ENCODE peak calls at places on chromosomes 16 and 17, in seven cellular contexts. S is K562, R is H1, E is GM12878, J is SK-N-SH, A is GM12892, Q is HepG2. U is an unnamed sample.

GRCh38 chr16:81562174-81562849 is 117.7 kb downstream of the CMIP start:
- DNase-seq in Q (no peak), A (no peak), E (no peak), R (no peak), S (no peak), J (no peak), U (no peak)

GRCh38 chr17:73371285-73371684 is 59.5 kb upstream of the CDC42EP4 start:
- DNase-seq in S (no peak), J (no peak), E (no peak), R (no peak), A (no peak), Q (no peak), U (no peak)

GRCh38 chr16:12992066-12992465 is 90.7 kb downstream of the SHISA9 start:
- DNase-seq in S (no peak), Q (no peak), J (no peak), E (no peak), R (no peak), A (no peak), U (no peak)

GRCh38 chr16:26276289-26276688 is 584.5 kb downstream of the HS3ST4 start:
- DNase-seq in A (no peak), E (no peak), J (no peak), Q (no peak), R (no peak), S (no peak), U (no peak)

GRCh38 chr17:82791532-82791931 is 39.7 kb downstream of the TBCD start:
- DNase-seq in A (no peak), R (no peak), J (no peak), E (no peak), S (no peak), Q (no peak), U (no peak)

GRCh38 chr17:56880133-56880532 is 33.7 kb downstream of the TRIM25 start:
- DNase-seq in J (no peak), S (no peak), Q (no peak), E (no peak), R (no peak), A (no peak), U (no peak)

GRCh38 chr16:83973077-83973476 is 5.0 kb downstream of the NECAB2 start:
- DNase-seq in Q (no peak), A (no peak), S (no peak), E (no peak), R (no peak), J (no peak), U (no peak)

GRCh38 chr17:80968602-80969029 is 23.0 kb upstream of the CHMP6 start:
- DNase-seq in A (no peak), S (no peak), R (no peak), E (no peak), Q (no peak), J (peak), U (no peak)

GRCh38 chr16:10616744-10617640 is 36.6 kb upstream of the EMP2 start:
- DNase-seq in R (no peak), E (no peak), Q (peak), J (peak), A (no peak), S (no peak), U (no peak)

GRCh38 chr16:50900391-50900942 is 158.6 kb downstream of the CYLD start:
- DNase-seq in S (no peak), R (no peak), A (no peak), Q (no peak), J (no peak), E (no peak), U (no peak)

GRCh38 chr17:66507103-66507923 is 204.9 kb downstream of the PRKCA start:
- DNase-seq in S (peak), A (no peak), R (no peak), J (no peak), E (no peak), Q (peak), U (no peak)

GRCh38 chr16:1030381-1030901 is 42.1 kb upstream of the SSTR5 start:
- DNase-seq in S (no peak), J (no peak), R (no peak), E (no peak), A (no peak), Q (no peak), U (no peak)

GRCh38 chr17:50056961-50057330 is 1.0 kb downstream of the ITGA3 start:
- DNase-seq in S (no peak), R (no peak), A (no peak), J (no peak), E (no peak), Q (no peak), U (no peak)

GRCh38 chr16:74480150-74481029 is 59.1 kb upstream of the CLEC18B start:
- DNase-seq in A (no peak), Q (no peak), R (no peak), E (no peak), S (peak), J (no peak), U (no peak)

GRCh38 chr17:63658366-63658765 is 36.1 kb downstream of the MAP3K3 start:
- DNase-seq in S (no peak), R (no peak), Q (no peak), J (no peak), A (no peak), E (no peak), U (no peak)

GRCh38 chr16:23563186-23563585 is 5.7 kb downstream of the UBFD1 start:
- DNase-seq in A (no peak), R (no peak), Q (no peak), E (no peak), S (no peak), J (no peak), U (no peak)

GRCh38 chr17:77424585-77425344 is 284.0 kb downstream of the SEC14L1 start:
- DNase-seq in E (no peak), R (no peak), Q (no peak), J (peak), A (no peak), S (peak), U (no peak)

GRCh38 chr16:2341456-2342447 is 1.2 kb upstream of the ABCA3 start:
- DNase-seq in E (no peak), R (no peak), Q (no peak), A (no peak), J (no peak), S (no peak), U (no peak)

GRCh38 chr16:784431-784830 is 3.8 kb downstream of the RPUSD1 start:
- DNase-seq in J (no peak), S (no peak), A (no peak), R (no peak), E (no peak), Q (no peak), U (no peak)

GRCh38 chr17:17693253-17693954 is 12.1 kb downstream of the RAI1 start:
- DNase-seq in S (no peak), R (no peak), J (peak), A (no peak), E (no peak), Q (peak), U (no peak)

GRCh38 chr16:72191551-72191950 is 19.6 kb upstream of the PMFBP1 start:
- DNase-seq in A (no peak), E (no peak), S (no peak), R (no peak), Q (no peak), J (no peak), U (no peak)

GRCh38 chr16:1436731-1437355 is 6.0 kb downstream of the PERCC1 start:
- DNase-seq in R (no peak), S (no peak), Q (no peak), A (no peak), E (no peak), J (no peak), U (no peak)

GRCh38 chr16:77885596-77886295 is 97.4 kb downstream of the VAT1L start:
- DNase-seq in R (no peak), Q (no peak), J (no peak), E (no peak), A (no peak), S (no peak), U (no peak)

GRCh38 chr17:67663445-67663844 is 54.3 kb upstream of the NOL11 start:
- DNase-seq in J (no peak), R (no peak), Q (no peak), E (no peak), A (no peak), S (no peak), U (no peak)

GRCh38 chr17:78707016-78707415 is 75.1 kb downstream of the CYTH1 start:
- DNase-seq in E (no peak), R (no peak), J (peak), S (no peak), Q (no peak), A (no peak), U (no peak)

GRCh38 chr17:42183741-42184711 is 1.2 kb downstream of the HCRT start:
- DNase-seq in J (peak), Q (peak), E (peak), S (peak), R (no peak), A (peak), U (peak)

GRCh38 chr16:12661656-12662172 is 142.0 kb downstream of the CPPED1 start:
- DNase-seq in E (no peak), A (no peak), R (peak), J (no peak), Q (peak), S (peak), U (no peak)

GRCh38 chr17:67636841-67637240 is 80.9 kb upstream of the NOL11 start:
- DNase-seq in S (no peak), R (no peak), J (no peak), A (no peak), E (no peak), Q (no peak), U (no peak)

GRCh38 chr17:31663576-31663975 is 195.5 kb downstream of the COPRS start:
- DNase-seq in R (no peak), E (no peak), S (no peak), Q (no peak), J (no peak), A (no peak), U (no peak)

GRCh38 chr17:44023545-44024270 is 8.9 kb upstream of the TMEM101 start:
- DNase-seq in Q (no peak), R (no peak), A (no peak), J (no peak), S (no peak), E (no peak), U (no peak)

GRCh38 chr17:65085397-65085796 is 28.9 kb upstream of the GNA13 start:
- DNase-seq in Q (no peak), A (no peak), R (no peak), J (no peak), E (no peak), S (no peak), U (no peak)

GRCh38 chr16:61936522-61936921 is 99.7 kb downstream of the CDH8 start:
- DNase-seq in Q (no peak), A (no peak), R (no peak), E (no peak), J (peak), S (no peak), U (no peak)

GRCh38 chr17:27357236-27357635 is 63.3 kb downstream of the WSB1 start:
- DNase-seq in J (no peak), E (no peak), S (no peak), A (no peak), R (no peak), Q (no peak), U (no peak)

GRCh38 chr17:39737331-39737760 is 392 bp upstream of the GRB7 start:
- DNase-seq in S (no peak), E (no peak), J (peak), R (no peak), A (no peak), Q (peak), U (no peak)

GRCh38 chr16:53502331-53503269 is at the start of gene AKTIP:
- DNase-seq in E (no peak), R (no peak), S (no peak), J (peak), A (no peak), Q (no peak), U (peak)

GRCh38 chr17:10151667-10152496 is 46.5 kb downstream of the GAS7 start:
- DNase-seq in Q (no peak), R (no peak), A (no peak), J (no peak), E (no peak), S (no peak), U (no peak)

GRCh38 chr17:61251939-61252865 is 147.4 kb upstream of the TBX2 start:
- DNase-seq in Q (no peak), S (no peak), E (no peak), J (peak), R (no peak), A (no peak), U (no peak)

DNA sequence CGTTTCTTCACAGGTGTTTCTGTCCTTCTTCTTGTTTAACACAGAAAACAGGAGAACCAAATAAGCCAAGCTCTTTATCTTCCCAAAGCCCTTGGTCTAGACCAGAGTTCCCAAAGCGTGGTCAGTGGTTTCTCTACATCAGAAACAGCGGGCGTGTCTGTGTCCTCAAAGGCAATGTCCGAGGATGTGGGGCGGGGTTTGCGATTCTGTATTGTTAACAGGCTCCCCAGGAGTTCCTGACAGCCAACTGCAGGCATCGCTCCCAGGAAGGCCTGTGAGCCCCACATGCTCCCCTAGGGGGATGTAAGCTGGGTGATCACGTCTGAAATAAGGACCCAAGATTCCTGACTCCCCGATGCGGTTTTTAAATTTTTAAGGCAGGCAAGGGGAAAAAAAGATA is 28.4 kb upstream of the SLC25A19 start:
- DNase-seq in Q (no peak), S (peak), J (no peak), E (no peak), A (no peak), R (peak), U (no peak)
- TF ChIP-seq TAF1 in Q (no peak), S (no peak), J (no peak), E (no peak), A (no peak), R (no peak), U (no peak)

GRCh38 chr16:70160388-70160787 is 13.2 kb upstream of the CLEC18C start:
- DNase-seq in A (no peak), E (no peak), J (peak), Q (no peak), R (no peak), S (peak), U (no peak)

GRCh38 chr16:70160821-70161220 is 12.8 kb upstream of the CLEC18C start:
- DNase-seq in E (no peak), S (peak), J (no peak), R (no peak), Q (no peak), A (no peak), U (no peak)

GRCh38 chr16:70163596-70163995 is 10.0 kb upstream of the CLEC18C start:
- DNase-seq in S (no peak), E (no peak), A (no peak), Q (no peak), R (no peak), J (no peak), U (no peak)

GRCh38 chr16:70161350-70161749 is 12.2 kb upstream of the CLEC18C start:
- DNase-seq in Q (no peak), E (no peak), A (no peak), R (no peak), S (peak), J (no peak), U (no peak)

GRCh38 chr16:70162041-70162451 is 11.5 kb upstream of the CLEC18C start:
- DNase-seq in R (no peak), E (no peak), S (peak), J (peak), Q (peak), A (no peak), U (no peak)
- TF ChIP-seq POLR2AphosphoS5 in R (no peak), E (no peak), S (peak), J (no peak), Q (no peak), A (no peak), U (no peak)

DNA sequence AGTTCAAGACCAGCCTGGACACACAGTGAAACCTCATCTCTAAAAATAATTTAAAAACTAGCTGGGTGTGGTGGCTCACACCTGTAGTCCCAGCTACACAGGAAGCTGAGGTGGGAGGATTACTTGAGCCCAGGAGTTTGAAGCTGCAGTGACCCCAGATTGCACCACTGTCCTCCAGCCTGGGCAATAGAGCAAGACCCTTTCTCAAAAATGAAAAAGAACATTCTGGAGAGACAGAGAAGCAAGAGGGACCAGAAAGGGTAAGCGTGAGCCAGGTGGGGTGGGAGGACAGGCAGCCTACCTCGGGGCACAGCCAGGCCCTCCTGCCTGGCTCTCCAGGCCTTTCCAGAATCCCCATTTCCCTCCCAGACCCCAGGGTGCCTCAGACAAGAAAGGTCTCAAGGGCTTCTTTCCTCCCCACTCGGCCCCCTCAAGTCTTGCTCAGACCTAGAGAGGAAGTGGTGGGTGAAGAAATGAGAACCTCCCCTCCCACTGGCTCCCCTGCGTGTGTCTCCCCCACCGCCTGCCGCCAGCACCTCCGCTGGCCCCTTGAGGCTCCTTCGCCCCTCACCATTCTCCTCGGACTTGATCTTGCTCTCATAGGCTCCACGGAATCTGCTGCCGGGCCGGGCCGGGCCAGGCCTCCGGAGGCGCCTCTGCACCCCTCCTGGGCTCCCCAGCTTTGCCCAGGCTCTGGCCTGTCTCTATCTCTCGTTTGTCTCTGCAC is 501 bp downstream of the C16orf54 start:
- DNase-seq in A (peak), E (no peak), Q (no peak), S (no peak), J (no peak), R (no peak), U (peak)
- TF ChIP-seq TAF1 in A (no peak), E (no peak), Q (no peak), S (no peak), J (no peak), R (no peak), U (no peak)

GRCh38 chr17:4560837-4561241 is 462 bp upstream of the GGT6 start:
- DNase-seq in A (no peak), J (no peak), R (no peak), S (no peak), Q (peak), E (no peak), U (no peak)
- TF ChIP-seq POLR2AphosphoS5 in A (no peak), J (no peak), R (no peak), S (no peak), Q (no peak), E (no peak), U (no peak)

DNA sequence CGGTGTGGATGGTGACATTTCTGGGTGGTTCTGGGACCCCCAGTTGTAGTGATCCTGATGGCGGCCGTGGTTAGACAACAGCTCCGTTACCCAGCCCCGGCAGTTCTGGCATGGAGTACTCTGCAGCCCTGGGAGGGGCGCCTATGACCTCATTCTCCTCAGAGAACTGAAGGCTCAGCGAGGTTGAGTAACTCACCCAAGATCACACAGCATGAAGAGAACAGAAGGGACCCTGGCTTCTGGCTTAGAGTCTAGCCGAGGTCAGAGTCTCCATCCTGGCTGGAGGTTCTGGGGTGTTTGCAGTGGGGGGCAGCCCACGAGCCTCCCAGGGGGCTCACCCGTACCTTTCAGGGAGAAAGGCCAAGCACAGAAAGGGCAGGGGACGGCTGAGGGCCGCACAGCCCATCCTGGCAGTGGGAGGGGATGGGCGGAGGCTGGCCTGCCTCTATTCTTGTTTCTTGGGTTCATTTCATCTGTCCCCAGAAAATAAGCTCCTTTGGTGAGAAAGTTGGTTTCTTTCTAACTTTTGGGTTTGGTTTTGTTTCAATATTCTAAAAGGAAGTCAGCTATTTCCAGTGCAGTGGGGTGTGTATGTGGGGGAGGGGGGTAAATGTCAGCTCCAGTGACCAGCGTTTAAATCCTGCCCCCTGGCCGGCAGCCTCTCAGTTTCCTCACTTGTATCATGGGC is 13.2 kb downstream of the ZFPM1 start:
- DNase-seq in A (no peak), J (no peak), R (no peak), Q (no peak), E (no peak), S (no peak), U (peak)
- TF ChIP-seq TAF1 in A (no peak), J (no peak), R (no peak), Q (no peak), E (no peak), S (no peak), U (no peak)

GRCh38 chr16:4052096-4052495 is 64.1 kb downstream of the ADCY9 start:
- DNase-seq in Q (no peak), R (no peak), J (no peak), E (no peak), S (no peak), A (no peak), U (no peak)

GRCh38 chr16:4055748-4056147 is 60.5 kb downstream of the ADCY9 start:
- DNase-seq in A (no peak), Q (no peak), J (no peak), S (no peak), R (no peak), E (no peak), U (no peak)

GRCh38 chr16:4051591-4051990 is 64.7 kb downstream of the ADCY9 start:
- DNase-seq in Q (no peak), A (no peak), R (no peak), J (no peak), S (no peak), E (no peak), U (no peak)

GRCh38 chr16:4052801-4053662 is 63.2 kb downstream of the ADCY9 start:
- DNase-seq in J (no peak), S (no peak), Q (no peak), A (no peak), E (no peak), R (no peak), U (no peak)

GRCh38 chr16:4053663-4054479 is 62.4 kb downstream of the ADCY9 start:
- DNase-seq in Q (no peak), E (no peak), A (no peak), R (no peak), J (no peak), S (no peak), U (no peak)
- TF ChIP-seq POLR2AphosphoS5 in Q (no peak), E (no peak), A (no peak), R (no peak), J (no peak), S (no peak), U (no peak)

GRCh38 chr16:49492090-49492801 is 118.6 kb downstream of the C16orf78 start:
- DNase-seq in Q (no peak), E (no peak), R (peak), A (peak), J (peak), S (peak), U (peak)
- TF ChIP-seq TAF1 in Q (no peak), E (no peak), R (no peak), A (no peak), J (no peak), S (no peak), U (no peak)

GRCh38 chr16:57735755-57736418 is at the start of gene KATNB1:
- DNase-seq in A (no peak), J (no peak), E (no peak), R (no peak), S (no peak), Q (no peak), U (no peak)
- TF ChIP-seq POLR2AphosphoS5 in A (no peak), J (no peak), E (no peak), R (peak), S (no peak), Q (peak), U (no peak)